ENCODE peak calls at places on chromosome 5, in four cellular contexts. G is HepG2, U is GM12878, W is H1. C is an unnamed sample.

GRCh38 chr5:51082741-51083140 is 300.5 kb upstream of the ISL1 start:
- DNase-seq in W (no peak), G (no peak), U (no peak), C (no peak)

GRCh38 chr5:171614511-171614910 is 171.1 kb upstream of the SMIM23 start:
- DNase-seq in U (no peak), W (no peak), G (no peak), C (no peak)

GRCh38 chr5:157143127-157143959 is 678 bp upstream of the MED7 start:
- DNase-seq in U (no peak), W (no peak), G (no peak), C (peak)

GRCh38 chr5:176560364-176560763 is 11.2 kb downstream of the CDHR2 start:
- DNase-seq in U (no peak), G (no peak), W (no peak), C (no peak)

GRCh38 chr5:88436290-88436689 is 167.6 kb upstream of the TMEM161B start:
- DNase-seq in W (no peak), G (no peak), U (no peak), C (no peak)

GRCh38 chr5:95836544-95836943 is 14.0 kb upstream of the GLRX start:
- DNase-seq in U (no peak), G (no peak), W (no peak), C (no peak)

GRCh38 chr5:16976625-16977008 is 40.5 kb upstream of the MYO10 start:
- DNase-seq in G (no peak), U (peak), W (no peak), C (no peak)

GRCh38 chr5:55988979-55989612 is 5.7 kb downstream of the IL6ST start:
- DNase-seq in W (no peak), G (peak), U (no peak), C (no peak)

GRCh38 chr5:32443145-32443540 is 1.4 kb downstream of the ZFR start:
- DNase-seq in U (peak), G (no peak), W (no peak), C (no peak)

GRCh38 chr5:176658007-176658599 is 10.8 kb downstream of the TSPAN17 start:
- DNase-seq in U (no peak), G (peak), W (peak), C (peak)

GRCh38 chr5:116738270-116738947 is 163.8 kb upstream of the SEMA6A start:
- DNase-seq in G (no peak), U (no peak), W (no peak), C (no peak)

GRCh38 chr5:181181650-181182565 is 23.1 kb downstream of the TRIM7 start:
- DNase-seq in W (no peak), U (no peak), G (peak), C (peak)

GRCh38 chr5:35971186-35971877 is 19.9 kb downstream of the UGT3A1 start:
- DNase-seq in U (no peak), G (no peak), W (no peak), C (no peak)

GRCh38 chr5:59358005-59358404 is 535.5 kb downstream of the PDE4D start:
- DNase-seq in W (no peak), U (no peak), G (no peak), C (no peak)

GRCh38 chr5:142325677-142326479 is 1.1 kb upstream of the SPRY4 start:
- DNase-seq in G (peak), U (no peak), W (peak), C (no peak)

GRCh38 chr5:114649878-114650277 is 288.0 kb downstream of the KCNN2 start:
- DNase-seq in W (no peak), U (no peak), G (no peak), C (no peak)

GRCh38 chr5:41065691-41066335 is 5.3 kb downstream of the MROH2B start:
- DNase-seq in U (no peak), G (no peak), W (no peak), C (no peak)

GRCh38 chr5:76765249-76765648 is 49.3 kb downstream of the F2R start:
- DNase-seq in U (no peak), G (no peak), W (no peak), C (no peak)

GRCh38 chr5:72949481-72949880 is 6.4 kb upstream of the FCHO2 start:
- DNase-seq in W (no peak), G (no peak), U (no peak), C (no peak)

GRCh38 chr5:83473344-83474169 is 2.0 kb downstream of the VCAN start:
- DNase-seq in U (peak), W (peak), G (no peak), C (peak)
- TF ChIP-seq SP1 in U (no peak), W (peak), G (no peak), C (no peak)

DNA sequence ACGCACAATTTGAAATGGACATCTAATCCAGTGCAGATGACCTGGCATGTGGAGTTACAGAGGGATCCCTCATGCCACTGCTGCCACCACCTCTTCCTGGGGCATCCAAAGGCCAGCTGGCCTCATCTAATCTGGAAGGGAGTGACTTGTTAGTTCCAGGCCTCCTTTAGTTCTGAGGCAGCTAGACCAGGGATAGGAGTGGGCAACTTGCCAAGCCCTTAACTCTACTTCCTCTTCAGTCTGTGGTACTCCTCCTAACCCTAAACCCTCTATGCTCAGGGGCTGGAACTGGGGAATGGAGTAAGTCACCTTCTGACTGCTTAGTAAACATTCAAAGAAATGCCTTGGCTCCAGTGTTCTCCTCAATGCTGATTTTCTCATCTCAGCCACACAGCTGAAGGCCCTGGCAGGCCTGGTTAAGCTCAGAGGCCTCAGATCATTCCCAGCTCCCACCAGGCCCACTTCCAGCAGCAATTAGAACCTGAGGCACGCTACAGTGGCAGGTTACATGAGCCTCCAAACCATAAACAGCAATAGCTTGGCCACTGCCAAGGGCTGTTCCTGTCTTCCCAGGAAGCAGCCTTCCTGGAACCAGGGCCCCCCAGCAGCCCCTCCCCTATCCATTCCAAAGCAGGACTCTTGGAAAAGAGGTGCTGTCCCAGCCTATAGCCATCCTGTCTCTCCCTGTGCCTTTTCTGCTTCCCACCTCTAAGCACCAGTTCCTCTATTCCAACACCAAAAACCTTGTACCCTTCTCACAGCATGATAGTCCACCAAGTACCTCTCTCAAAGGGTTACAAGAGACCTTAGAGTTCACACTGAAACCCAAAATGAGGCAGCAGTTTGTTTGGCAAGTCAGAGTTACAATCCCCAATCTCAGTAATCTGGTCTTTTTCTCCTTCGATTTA is 2.0 kb downstream of the EIF4EBP3 start:
- DNase-seq in W (no peak), G (no peak), U (no peak), C (no peak)
- TF ChIP-seq SUZ12 in W (no peak), G (no peak), U (no peak), C (no peak)

DNA sequence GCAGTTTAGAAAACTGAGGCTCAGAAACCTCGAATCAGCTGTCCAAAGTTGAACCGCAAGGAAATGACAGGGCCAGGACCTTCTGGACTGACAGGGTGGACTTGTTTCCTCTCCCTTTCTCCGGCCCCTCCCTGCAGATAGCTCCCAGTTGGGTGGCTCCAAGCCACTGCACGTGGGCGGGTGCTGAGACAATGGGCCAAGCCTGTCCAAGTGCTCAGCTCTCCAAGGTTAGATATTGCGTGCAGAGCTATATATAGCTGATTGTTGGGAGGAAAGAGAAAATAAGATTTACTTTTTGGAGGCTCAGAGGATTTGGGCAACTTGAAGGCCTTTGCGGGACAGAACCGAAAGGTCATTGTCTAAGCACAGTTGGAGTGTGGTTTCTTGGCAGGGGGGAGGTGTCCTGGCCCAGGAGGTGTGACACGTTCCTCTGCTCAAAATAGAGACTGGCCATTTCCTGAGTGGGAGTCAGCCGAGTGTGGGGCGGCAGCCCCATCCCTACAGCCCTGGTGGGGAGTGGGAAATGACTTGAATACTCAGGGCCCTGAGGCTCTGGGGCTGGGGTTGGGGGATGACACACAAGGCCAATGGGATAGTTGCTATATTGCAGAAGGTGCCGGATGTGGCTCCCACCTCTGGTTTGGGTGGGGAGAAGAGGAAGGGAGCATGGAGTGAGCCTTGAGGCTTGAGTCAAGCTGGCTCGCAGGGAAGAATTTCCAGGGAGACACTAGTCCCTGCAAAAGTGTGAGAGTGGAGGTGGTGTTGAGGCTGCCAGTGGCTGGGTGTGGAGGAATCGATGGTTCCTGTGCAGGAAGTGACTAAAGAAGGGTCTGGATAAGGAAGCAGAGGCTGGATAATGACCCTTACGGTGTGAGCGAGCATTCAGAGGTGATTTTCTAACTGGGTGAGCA is 44.4 kb upstream of the SMAD5 start:
- DNase-seq in W (no peak), G (no peak), U (no peak), C (no peak)
- TF ChIP-seq SP1 in W (no peak), G (no peak), U (no peak), C (no peak)

DNA sequence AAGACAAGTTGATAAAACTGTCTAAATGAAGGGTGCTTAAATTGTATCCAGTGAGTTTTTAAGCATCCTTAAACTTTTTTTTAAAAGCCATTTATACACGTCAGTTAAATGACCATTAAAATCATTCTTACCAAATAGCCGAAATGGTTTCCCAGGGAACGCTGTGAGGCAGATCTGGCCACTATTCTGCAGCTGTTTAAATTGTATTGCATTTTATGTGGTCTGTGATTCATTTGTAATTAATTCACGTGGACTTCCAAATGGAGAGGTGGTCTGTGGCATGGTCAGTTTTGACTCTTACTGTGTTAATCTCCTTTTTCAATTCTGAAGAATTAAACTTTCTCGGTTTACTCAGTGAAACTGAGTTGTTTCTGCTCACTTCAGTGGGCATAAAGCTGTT is 113.7 kb upstream of the OTULINL start:
- DNase-seq in W (no peak), U (no peak), G (no peak), C (no peak)
- TF ChIP-seq SUZ12 in W (no peak), U (no peak), G (no peak), C (no peak)